ENCODE peak calls at places on chromosomes 3 and 15, in six cellular contexts. U, T, Y, E, I and W are unnamed samples.

GRCh38 chr15:36080759-36081158 is 498.7 kb upstream of the CDIN1 start:
- DNase-seq in U (no peak), T (no peak), Y (no peak), E (no peak), I (no peak), W (no peak)

GRCh38 chr15:69144530-69144929 is 15.9 kb upstream of the GLCE start:
- DNase-seq in U (no peak), T (no peak), Y (no peak), E (no peak), I (no peak), W (no peak)

GRCh38 chr3:46700772-46701171 is 420 bp upstream of the TMIE start:
- DNase-seq in U (no peak), T (no peak), Y (no peak), E (peak), I (no peak), W (no peak)

GRCh38 chr15:85318048-85318731 is 62.2 kb upstream of the AKAP13 start:
- DNase-seq in U (peak), T (no peak), Y (no peak), E (no peak), I (peak), W (peak)

GRCh38 chr15:55766676-55767075 is 23.7 kb upstream of the PRTG start:
- DNase-seq in U (no peak), T (no peak), Y (no peak), E (no peak), I (no peak), W (no peak)

GRCh38 chr15:100914876-100915275 is 4.3 kb upstream of the LRRK1 start:
- DNase-seq in U (peak), T (peak), Y (no peak), E (peak), I (no peak), W (no peak)

GRCh38 chr15:88447206-88447605 is 20.0 kb downstream of the MRPL46 start:
- DNase-seq in U (no peak), T (no peak), Y (no peak), E (no peak), I (no peak), W (no peak)

GRCh38 chr3:55521086-55522060 is 34.3 kb upstream of the WNT5A start:
- DNase-seq in U (no peak), T (no peak), Y (no peak), E (peak), I (no peak), W (no peak)

GRCh38 chr3:72152551-72153476 is 367.9 kb upstream of the PROK2 start:
- DNase-seq in U (peak), T (peak), Y (no peak), E (peak), I (peak), W (no peak)

GRCh38 chr15:47577476-47577875 is 139.8 kb upstream of the SEMA6D start:
- DNase-seq in U (no peak), T (no peak), Y (no peak), E (peak), I (no peak), W (no peak)

GRCh38 chr3:45826908-45827307 is 15.0 kb downstream of the LZTFL1 start:
- DNase-seq in U (no peak), T (no peak), Y (no peak), E (no peak), I (no peak), W (no peak)

GRCh38 chr3:127217594-127218456 is 24.9 kb downstream of the PRR23E start:
- DNase-seq in U (peak), T (no peak), Y (no peak), E (no peak), I (peak), W (peak)

GRCh38 chr3:108835101-108835500 is 12.5 kb downstream of the TRAT1 start:
- DNase-seq in U (peak), T (no peak), Y (no peak), E (no peak), I (no peak), W (no peak)

GRCh38 chr3:143881102-143881501 is 32.8 kb upstream of the SLC9A9 start:
- DNase-seq in U (no peak), T (no peak), Y (no peak), E (no peak), I (no peak), W (no peak)